ENCODE peak calls at places on chromosomes 5 and 9, in ten cellular contexts. One of them, this sample, is unnamed.

GRCh38 chr9:77011973-77012817 is 7.3 kb upstream of the FOXB2 start:
- DNase-seq in naive B cell: no peak
- DNase-seq in psoas muscle: peak; percentile 46
- DNase-seq in mucosa of descending colon: peak; percentile 80
- DNase-seq in RCC 7860: no peak
- DNase-seq in RWPE1: no peak
- DNase-seq in LoVo: peak; percentile 12
- DNase-seq in activated T-cell treated with anti-CD3 and anti-CD28 coated beads, Interleukin-2, amount 50 U/mL, for 1 hour: peak; percentile 48
- DNase-seq in spleen: peak; percentile 87
- DNase-seq in astrocyte of the cerebellum: no peak
- DNase-seq in this sample: no peak

GRCh38 chr9:68832853-68833518 is 127.9 kb downstream of the PIP5K1B start:
- DNase-seq in naive B cell: no peak
- DNase-seq in psoas muscle: no peak
- DNase-seq in mucosa of descending colon: no peak
- DNase-seq in RCC 7860: no peak
- DNase-seq in RWPE1: no peak
- DNase-seq in LoVo: no peak
- DNase-seq in activated T-cell treated with anti-CD3 and anti-CD28 coated beads, Interleukin-2, amount 50 U/mL, for 1 hour: no peak
- DNase-seq in spleen: no peak
- DNase-seq in astrocyte of the cerebellum: no peak
- DNase-seq in this sample: no peak

GRCh38 chr9:133584559-133585476 is 24.4 kb downstream of the FAM163B start:
- DNase-seq in naive B cell: peak; percentile 50
- DNase-seq in psoas muscle: no peak
- DNase-seq in mucosa of descending colon: peak; percentile 41
- DNase-seq in RCC 7860: no peak
- DNase-seq in RWPE1: no peak
- DNase-seq in LoVo: no peak
- DNase-seq in activated T-cell treated with anti-CD3 and anti-CD28 coated beads, Interleukin-2, amount 50 U/mL, for 1 hour: no peak
- DNase-seq in spleen: no peak
- DNase-seq in astrocyte of the cerebellum: no peak
- DNase-seq in this sample: no peak

GRCh38 chr5:124841829-124842712 is 95.6 kb upstream of the ZNF608 start:
- DNase-seq in naive B cell: no peak
- DNase-seq in psoas muscle: no peak
- DNase-seq in mucosa of descending colon: no peak
- DNase-seq in RCC 7860: no peak
- DNase-seq in RWPE1: peak; percentile 14
- DNase-seq in LoVo: no peak
- DNase-seq in activated T-cell treated with anti-CD3 and anti-CD28 coated beads, Interleukin-2, amount 50 U/mL, for 1 hour: no peak
- DNase-seq in spleen: no peak
- DNase-seq in astrocyte of the cerebellum: peak; percentile 35
- DNase-seq in this sample: no peak

GRCh38 chr5:151569132-151570046 is 21.7 kb downstream of the FAT2 start:
- DNase-seq in naive B cell: no peak
- DNase-seq in psoas muscle: no peak
- DNase-seq in mucosa of descending colon: no peak
- DNase-seq in RCC 7860: peak; percentile 87
- DNase-seq in RWPE1: no peak
- DNase-seq in LoVo: no peak
- DNase-seq in activated T-cell treated with anti-CD3 and anti-CD28 coated beads, Interleukin-2, amount 50 U/mL, for 1 hour: no peak
- DNase-seq in spleen: no peak
- DNase-seq in astrocyte of the cerebellum: no peak
- DNase-seq in this sample: no peak

GRCh38 chr5:10583663-10584572 is 20.0 kb downstream of the ANKRD33B start:
- DNase-seq in naive B cell: no peak
- DNase-seq in psoas muscle: no peak
- DNase-seq in mucosa of descending colon: no peak
- DNase-seq in RCC 7860: no peak
- DNase-seq in RWPE1: no peak
- DNase-seq in LoVo: no peak
- DNase-seq in activated T-cell treated with anti-CD3 and anti-CD28 coated beads, Interleukin-2, amount 50 U/mL, for 1 hour: no peak
- DNase-seq in spleen: peak; percentile 60
- DNase-seq in astrocyte of the cerebellum: no peak
- DNase-seq in this sample: no peak

GRCh38 chr5:174617910-174618309 is 106.5 kb upstream of the MSX2 start:
- DNase-seq in naive B cell: no peak
- DNase-seq in psoas muscle: no peak
- DNase-seq in mucosa of descending colon: no peak
- DNase-seq in RCC 7860: no peak
- DNase-seq in RWPE1: no peak
- DNase-seq in LoVo: peak; percentile 37
- DNase-seq in activated T-cell treated with anti-CD3 and anti-CD28 coated beads, Interleukin-2, amount 50 U/mL, for 1 hour: no peak
- DNase-seq in spleen: no peak
- DNase-seq in astrocyte of the cerebellum: no peak
- DNase-seq in this sample: no peak

GRCh38 chr5:73938280-73938937 is 312.4 kb downstream of the ARHGEF28 start:
- DNase-seq in naive B cell: no peak
- DNase-seq in psoas muscle: no peak
- DNase-seq in mucosa of descending colon: no peak
- DNase-seq in RCC 7860: peak; percentile 85
- DNase-seq in RWPE1: peak; percentile 95
- DNase-seq in LoVo: peak; percentile 41
- DNase-seq in activated T-cell treated with anti-CD3 and anti-CD28 coated beads, Interleukin-2, amount 50 U/mL, for 1 hour: no peak
- DNase-seq in spleen: no peak
- DNase-seq in astrocyte of the cerebellum: peak; percentile 99
- DNase-seq in this sample: no peak

GRCh38 chr9:113508111-113508749 is 44.7 kb downstream of the RGS3 start:
- DNase-seq in naive B cell: no peak
- DNase-seq in psoas muscle: no peak
- DNase-seq in mucosa of descending colon: peak; percentile 95
- DNase-seq in RCC 7860: no peak
- DNase-seq in RWPE1: no peak
- DNase-seq in LoVo: peak; percentile 63
- DNase-seq in activated T-cell treated with anti-CD3 and anti-CD28 coated beads, Interleukin-2, amount 50 U/mL, for 1 hour: no peak
- DNase-seq in spleen: peak; percentile 66
- DNase-seq in astrocyte of the cerebellum: no peak
- DNase-seq in this sample: no peak

GRCh38 chr9:5620494-5620893 is 8.4 kb upstream of the RIC1 start:
- DNase-seq in naive B cell: no peak
- DNase-seq in psoas muscle: no peak
- DNase-seq in mucosa of descending colon: no peak
- DNase-seq in RCC 7860: no peak
- DNase-seq in RWPE1: no peak
- DNase-seq in LoVo: no peak
- DNase-seq in activated T-cell treated with anti-CD3 and anti-CD28 coated beads, Interleukin-2, amount 50 U/mL, for 1 hour: no peak
- DNase-seq in spleen: no peak
- DNase-seq in astrocyte of the cerebellum: no peak
- DNase-seq in this sample: no peak

This sample was measured in coronary artery.